ENCODE peak calls at places on chromosomes 3 and 15, in four cellular contexts. One of them, this sample, is unnamed.

GRCh38 chr3:50224639-50225038 is 11.4 kb upstream of the GNAI2 start:
- DNase-seq in GM12864: no peak
- DNase-seq in OCI-LY7: no peak
- DNase-seq in dorsolateral prefrontal cortex: no peak
- DNase-seq in this sample: no peak

GRCh38 chr15:48112242-48112641 is 8.5 kb upstream of the SLC24A5 start:
- DNase-seq in OCI-LY7: peak; percentile 11
- DNase-seq in dorsolateral prefrontal cortex: no peak
- DNase-seq in GM12864: no peak
- DNase-seq in this sample: peak; percentile 15

GRCh38 chr15:67335534-67336222 is 81.1 kb downstream of the IQCH start:
- DNase-seq in dorsolateral prefrontal cortex: no peak
- DNase-seq in OCI-LY7: no peak
- DNase-seq in GM12864: no peak
- DNase-seq in this sample: no peak

GRCh38 chr3:63912768-63913588 is 795 bp upstream of the SCAANT1 start:
- DNase-seq in dorsolateral prefrontal cortex: peak; percentile 53
- DNase-seq in OCI-LY7: peak; percentile 33
- DNase-seq in GM12864: no peak
- DNase-seq in this sample: peak; percentile 17

GRCh38 chr3:69182588-69183299 is 60.3 kb upstream of the LMOD3 start:
- DNase-seq in GM12864: no peak
- DNase-seq in dorsolateral prefrontal cortex: no peak
- DNase-seq in OCI-LY7: no peak
- DNase-seq in this sample: no peak

GRCh38 chr3:170992854-170993253 is 33.7 kb downstream of the SLC2A2 start:
- DNase-seq in dorsolateral prefrontal cortex: no peak
- DNase-seq in OCI-LY7: no peak
- DNase-seq in GM12864: no peak
- DNase-seq in this sample: no peak

GRCh38 chr3:64262574-64263114 is 37.4 kb upstream of the PRICKLE2 start:
- DNase-seq in OCI-LY7: no peak
- DNase-seq in dorsolateral prefrontal cortex: no peak
- DNase-seq in GM12864: no peak
- DNase-seq in this sample: no peak

GRCh38 chr15:91982401-91982800 is 128.9 kb downstream of the SLCO3A1 start:
- DNase-seq in GM12864: no peak
- DNase-seq in OCI-LY7: peak; percentile 16
- DNase-seq in dorsolateral prefrontal cortex: no peak
- DNase-seq in this sample: no peak

GRCh38 chr15:72925661-72926060 is 126.6 kb upstream of the NEO1 start:
- DNase-seq in GM12864: no peak
- DNase-seq in dorsolateral prefrontal cortex: no peak
- DNase-seq in OCI-LY7: no peak
- DNase-seq in this sample: no peak

GRCh38 chr3:23494967-23495366 is 291.8 kb downstream of the UBE2E2 start:
- DNase-seq in GM12864: no peak
- DNase-seq in dorsolateral prefrontal cortex: no peak
- DNase-seq in OCI-LY7: no peak
- DNase-seq in this sample: no peak

GRCh38 chr3:128366652-128367051 is 100.0 kb downstream of the DNAJB8 start:
- DNase-seq in GM12864: no peak
- DNase-seq in OCI-LY7: no peak
- DNase-seq in dorsolateral prefrontal cortex: no peak
- DNase-seq in this sample: no peak

GRCh38 chr3:127320529-127321121 is 32.8 kb upstream of the PRR20G start:
- DNase-seq in OCI-LY7: no peak
- DNase-seq in dorsolateral prefrontal cortex: no peak
- DNase-seq in GM12864: no peak
- DNase-seq in this sample: no peak

GRCh38 chr3:149151843-149152242 is 22.4 kb downstream of the HPS3 start:
- DNase-seq in GM12864: no peak
- DNase-seq in dorsolateral prefrontal cortex: no peak
- DNase-seq in OCI-LY7: no peak
- DNase-seq in this sample: no peak

GRCh38 chr15:46900992-46901391 is 816.3 kb upstream of the SEMA6D start:
- DNase-seq in dorsolateral prefrontal cortex: no peak
- DNase-seq in OCI-LY7: no peak
- DNase-seq in GM12864: no peak
- DNase-seq in this sample: no peak

GRCh38 chr3:46929324-46929723 is 47.2 kb downstream of the CCDC12 start:
- DNase-seq in dorsolateral prefrontal cortex: no peak
- DNase-seq in OCI-LY7: peak; percentile 78
- DNase-seq in GM12864: no peak
- DNase-seq in this sample: no peak

GRCh38 chr3:132180337-132180791 is 136.8 kb upstream of the ACP3 start:
- DNase-seq in GM12864: peak; percentile 12
- DNase-seq in dorsolateral prefrontal cortex: no peak
- DNase-seq in OCI-LY7: peak; percentile 58
- DNase-seq in this sample: no peak
- TF ChIP-seq CTCF in GM12864: peak; percentile 53
- TF ChIP-seq CTCF in dorsolateral prefrontal cortex: peak; percentile 54
- TF ChIP-seq CTCF in OCI-LY7: peak; percentile 79
- TF ChIP-seq CTCF in this sample: peak; percentile 66

GRCh38 chr3:12193485-12194165 is 34.9 kb upstream of the TIMP4 start:
- DNase-seq in GM12864: peak; percentile 72
- DNase-seq in OCI-LY7: no peak
- DNase-seq in dorsolateral prefrontal cortex: no peak
- DNase-seq in this sample: no peak

GRCh38 chr3:12195231-12195630 is 36.5 kb upstream of the TIMP4 start:
- DNase-seq in GM12864: no peak
- DNase-seq in dorsolateral prefrontal cortex: no peak
- DNase-seq in OCI-LY7: no peak
- DNase-seq in this sample: no peak

GRCh38 chr3:12192655-12193484 is 34.2 kb upstream of the TIMP4 start:
- DNase-seq in dorsolateral prefrontal cortex: no peak
- DNase-seq in GM12864: no peak
- DNase-seq in OCI-LY7: no peak
- DNase-seq in this sample: no peak

GRCh38 chr3:12194209-12194608 is 35.5 kb upstream of the TIMP4 start:
- DNase-seq in OCI-LY7: no peak
- DNase-seq in dorsolateral prefrontal cortex: no peak
- DNase-seq in GM12864: peak; percentile 68
- DNase-seq in this sample: no peak

GRCh38 chr3:12194669-12195161 is 36.0 kb upstream of the TIMP4 start:
- DNase-seq in OCI-LY7: peak; percentile 39
- DNase-seq in dorsolateral prefrontal cortex: no peak
- DNase-seq in GM12864: peak; percentile 55
- DNase-seq in this sample: no peak
- TF ChIP-seq CTCF in OCI-LY7: peak; percentile 79
- TF ChIP-seq CTCF in dorsolateral prefrontal cortex: no peak
- TF ChIP-seq CTCF in GM12864: peak; percentile 89
- TF ChIP-seq CTCF in this sample: peak; percentile 29

GRCh38 chr15:62287066-62287857 is 122.2 kb upstream of the C2CD4B start:
- DNase-seq in dorsolateral prefrontal cortex: no peak
- DNase-seq in OCI-LY7: no peak
- DNase-seq in GM12864: no peak
- DNase-seq in this sample: no peak

GRCh38 chr15:62291262-62291661 is 126.2 kb upstream of the C2CD4B start:
- DNase-seq in GM12864: no peak
- DNase-seq in dorsolateral prefrontal cortex: no peak
- DNase-seq in OCI-LY7: no peak
- DNase-seq in this sample: no peak

DNA sequence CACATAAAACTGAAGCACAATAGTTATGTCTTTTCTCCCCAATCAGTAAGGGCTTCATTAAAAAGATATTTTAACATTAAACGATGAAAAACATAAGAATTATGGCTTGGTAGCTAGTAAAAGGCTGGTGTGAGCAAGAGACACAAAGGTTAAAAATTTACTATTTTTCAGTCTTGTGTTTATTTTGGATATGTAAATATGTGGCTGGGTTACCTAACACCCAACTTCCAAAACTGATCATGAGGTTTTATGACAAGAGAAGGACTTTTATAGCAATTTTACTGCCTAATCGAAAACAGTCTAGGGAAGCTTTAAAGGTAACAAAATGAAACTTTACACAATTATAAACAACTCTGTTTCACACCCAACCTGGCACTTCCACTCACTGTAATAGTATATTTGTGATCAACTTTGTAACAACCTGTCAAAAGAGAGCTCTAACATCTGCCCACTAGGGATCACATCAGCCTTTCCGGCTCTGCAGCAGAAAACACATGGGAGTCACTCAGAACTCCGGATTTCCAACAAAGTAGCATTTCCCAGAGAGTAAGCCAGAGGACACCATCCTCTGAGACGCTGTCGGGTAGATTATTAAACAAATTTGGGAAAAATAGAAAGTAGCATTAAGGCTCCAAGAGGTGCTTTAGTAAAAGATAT is 123.4 kb upstream of the C2CD4B start:
- DNase-seq in dorsolateral prefrontal cortex: no peak
- DNase-seq in GM12864: no peak
- DNase-seq in OCI-LY7: no peak
- DNase-seq in this sample: no peak
- TF ChIP-seq CTCF in dorsolateral prefrontal cortex: no peak
- TF ChIP-seq CTCF in GM12864: no peak
- TF ChIP-seq CTCF in OCI-LY7: no peak
- TF ChIP-seq CTCF in this sample: no peak

GRCh38 chr3:113495035-113495434 is 19.9 kb downstream of the SPICE1 start:
- DNase-seq in OCI-LY7: peak; percentile 55
- DNase-seq in GM12864: no peak
- DNase-seq in dorsolateral prefrontal cortex: no peak
- DNase-seq in this sample: no peak
- TF ChIP-seq CTCF in OCI-LY7: peak; percentile 85
- TF ChIP-seq CTCF in GM12864: peak; percentile 39
- TF ChIP-seq CTCF in dorsolateral prefrontal cortex: peak; percentile 42
- TF ChIP-seq CTCF in this sample: peak; percentile 54

GRCh38 chr3:151425640-151426336 is 35.1 kb downstream of the IGSF10 start:
- DNase-seq in GM12864: no peak
- DNase-seq in dorsolateral prefrontal cortex: no peak
- DNase-seq in OCI-LY7: no peak
- DNase-seq in this sample: no peak

GRCh38 chr3:151423091-151423490 is 37.8 kb downstream of the IGSF10 start:
- DNase-seq in dorsolateral prefrontal cortex: no peak
- DNase-seq in OCI-LY7: no peak
- DNase-seq in GM12864: no peak
- DNase-seq in this sample: no peak

GRCh38 chr3:151426337-151426648 is 34.6 kb downstream of the IGSF10 start:
- DNase-seq in OCI-LY7: peak; percentile 52
- DNase-seq in dorsolateral prefrontal cortex: no peak
- DNase-seq in GM12864: no peak
- DNase-seq in this sample: no peak

GRCh38 chr3:151419806-151420205 is 35.3 kb upstream of the P2RY12 start:
- DNase-seq in OCI-LY7: no peak
- DNase-seq in dorsolateral prefrontal cortex: no peak
- DNase-seq in GM12864: no peak
- DNase-seq in this sample: no peak

DNA sequence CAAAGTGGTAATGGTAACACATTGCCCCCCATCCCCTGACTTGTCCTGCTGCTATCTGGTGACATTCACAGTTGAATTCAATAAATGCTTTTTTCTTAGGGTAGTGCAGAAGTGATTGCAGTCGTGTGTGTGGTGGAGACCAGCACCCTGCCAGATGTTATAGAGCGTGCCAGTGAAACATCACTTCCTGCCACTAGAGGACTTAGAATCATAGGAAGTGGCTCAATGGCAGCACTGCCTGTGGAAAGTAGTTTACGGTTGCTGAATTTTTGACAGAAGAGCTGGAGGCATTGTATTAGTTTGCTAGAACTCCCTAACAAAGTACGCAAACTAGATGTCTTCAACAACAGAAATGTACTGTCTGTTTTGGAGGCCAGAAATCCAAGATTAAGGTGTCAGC is 37.4 kb upstream of the P2RY12 start:
- DNase-seq in dorsolateral prefrontal cortex: no peak
- DNase-seq in OCI-LY7: peak; percentile 35
- DNase-seq in GM12864: no peak
- DNase-seq in this sample: no peak
- TF ChIP-seq CTCF in dorsolateral prefrontal cortex: no peak
- TF ChIP-seq CTCF in OCI-LY7: peak; percentile 57
- TF ChIP-seq CTCF in GM12864: peak; percentile 49
- TF ChIP-seq CTCF in this sample: no peak